ENCODE peak calls at places on chromosomes 4 and X, in six cellular contexts. K is NCI-H1092; P is activated T-cell treated with anti-CD3 and anti-CD28 coated beads, Interleukin-2, amount 50 U/mL, for 72 hours; N is GM04503; J is retinal pigment epithelial cell; M is activated CD4-positive, alpha-beta memory T cell treated with anti-CD3 and anti-CD28 coated beads for 36 hours. O is an unnamed sample.

GRCh38 chr4:24680746-24681145 is 96.4 kb upstream of the DHX15 start:
- DNase-seq in P (no peak), K (no peak), M (no peak), J (no peak), N (no peak), O (no peak)

GRCh38 chr4:20618010-20618409 is 82.2 kb upstream of the PACRGL start:
- DNase-seq in N (no peak), K (no peak), P (no peak), M (no peak), J (no peak), O (no peak)

GRCh38 chr4:13865871-13866669 is 238.5 kb upstream of the BOD1L1 start:
- DNase-seq in J (no peak), P (no peak), M (no peak), N (no peak), K (no peak), O (no peak)

GRCh38 chrX:107537815-107538214 is 88.4 kb downstream of the FRMPD3 start:
- DNase-seq in J (no peak), N (no peak), M (peak; percentile 50), P (peak; percentile 46), K (no peak), O (no peak)

GRCh38 chr4:2408401-2408958 is 10.0 kb downstream of the ZFYVE28 start:
- DNase-seq in P (peak; percentile 52), J (no peak), K (no peak), M (peak; percentile 36), N (no peak), O (no peak)

GRCh38 chr4:41361831-41362646 is 105.3 kb downstream of the UCHL1 start:
- DNase-seq in M (no peak), J (no peak), P (no peak), N (no peak), K (no peak), O (no peak)

GRCh38 chr4:2040391-2041233 is 18.5 kb upstream of the NAT8L start:
- DNase-seq in N (no peak), K (no peak), M (no peak), J (no peak), P (no peak), O (no peak)

GRCh38 chr4:88216395-88216794 is 58.0 kb upstream of the ABCG2 start:
- DNase-seq in J (no peak), M (no peak), P (no peak), N (no peak), K (no peak), O (no peak)

GRCh38 chr4:2944091-2944482 is 19.1 kb downstream of the NOP14 start:
- DNase-seq in P (no peak), N (no peak), K (no peak), M (peak; percentile 12), J (no peak), O (no peak)

GRCh38 chrX:111265506-111265905 is 4.8 kb downstream of the CAPN6 start:
- DNase-seq in P (no peak), M (no peak), J (no peak), N (no peak), K (peak; percentile 18), O (no peak)

GRCh38 chr4:111854494-111855087 is 290.7 kb upstream of the FAM241A start:
- DNase-seq in P (peak; percentile 3), M (no peak), J (no peak), K (no peak), N (no peak), O (no peak)

GRCh38 chrX:22059800-22060199 is 27.7 kb downstream of the PHEX start:
- DNase-seq in N (no peak), K (no peak), M (no peak), J (no peak), P (no peak), O (no peak)

GRCh38 chr4:168019019-168019651 is 73.2 kb upstream of the ANXA10 start:
- DNase-seq in K (no peak), J (no peak), N (no peak), M (no peak), P (no peak), O (peak; percentile 59)

GRCh38 chr4:139171878-139172691 is 4.9 kb downstream of the ELF2 start:
- DNase-seq in N (no peak), K (no peak), M (peak; percentile 42), P (peak; percentile 37), J (no peak), O (no peak)

GRCh38 chr4:101977096-101977495 is 186.6 kb downstream of the BANK1 start:
- DNase-seq in K (no peak), M (no peak), N (peak; percentile 83), J (peak; percentile 96), P (no peak), O (peak; percentile 96)

GRCh38 chr4:78644744-78645330 is 93.3 kb downstream of the ANXA3 start:
- DNase-seq in N (peak; percentile 45), J (peak; percentile 21), M (peak; percentile 57), K (no peak), P (peak; percentile 35), O (no peak)

GRCh38 chr4:169070071-169070894 is 60.2 kb upstream of the CBR4 start:
- DNase-seq in M (no peak), P (no peak), K (no peak), N (peak; percentile 77), J (peak; percentile 85), O (peak; percentile 88)

GRCh38 chrX:38803609-38804480 is 2.6 kb downstream of the MID1IP1 start:
- DNase-seq in P (peak; percentile 82), N (no peak), J (peak; percentile 22), M (peak; percentile 85), K (peak; percentile 59), O (no peak)

GRCh38 chr4:8409271-8410065 is 31.1 kb downstream of the ACOX3 start:
- DNase-seq in M (peak; percentile 42), J (no peak), P (peak; percentile 14), N (no peak), K (no peak), O (no peak)

GRCh38 chr4:87953776-87954175 is 21.7 kb upstream of the SPP1 start:
- DNase-seq in K (no peak), J (no peak), P (no peak), N (no peak), M (no peak), O (no peak)

GRCh38 chr4:80365928-80366327 is 30.4 kb downstream of the CFAP299 start:
- DNase-seq in M (peak; percentile 61), N (peak; percentile 34), P (peak; percentile 40), J (no peak), K (peak; percentile 31), O (peak; percentile 33)

GRCh38 chr4:8615921-8616787 is 23.6 kb downstream of the CPZ start:
- DNase-seq in P (no peak), M (no peak), J (no peak), K (no peak), N (no peak), O (no peak)

GRCh38 chr4:108427946-108428345 is 192.4 kb upstream of the RPL34 start:
- DNase-seq in P (no peak), N (no peak), M (no peak), K (no peak), J (no peak), O (no peak)

GRCh38 chrX:9917861-9918260 is 49.3 kb upstream of the CLDN34 start:
- DNase-seq in P (no peak), K (no peak), J (no peak), N (no peak), M (no peak), O (no peak)

O was measured in AG04449.